ENCODE peak calls at places on chromosomes 2 and 18, in six cellular contexts. One of them, this sample, is unnamed.

GRCh38 chr2:215654177-215654850 is 218.4 kb upstream of the FN1 start:
- DNase-seq in aorta: no peak
- DNase-seq in stimulated activated CD8-positive, alpha-beta memory T cell treated with anti-CD3 and anti-CD28 coated beads, Interleukin-2, amount 100 ng/mL, for 48 hours: no peak
- DNase-seq in NCI-H69: no peak
- DNase-seq in anterior cingulate cortex: no peak
- DNase-seq in HFFc6: peak; percentile 63
- DNase-seq in this sample: no peak

GRCh38 chr2:12107849-12108420 is 361.5 kb downstream of the LPIN1 start:
- DNase-seq in aorta: no peak
- DNase-seq in stimulated activated CD8-positive, alpha-beta memory T cell treated with anti-CD3 and anti-CD28 coated beads, Interleukin-2, amount 100 ng/mL, for 48 hours: no peak
- DNase-seq in NCI-H69: no peak
- DNase-seq in anterior cingulate cortex: no peak
- DNase-seq in HFFc6: no peak
- DNase-seq in this sample: no peak

GRCh38 chr2:32064021-32064678 is 794 bp downstream of the SPAST start:
- DNase-seq in aorta: no peak
- DNase-seq in stimulated activated CD8-positive, alpha-beta memory T cell treated with anti-CD3 and anti-CD28 coated beads, Interleukin-2, amount 100 ng/mL, for 48 hours: no peak
- DNase-seq in NCI-H69: no peak
- DNase-seq in anterior cingulate cortex: no peak
- DNase-seq in HFFc6: no peak
- DNase-seq in this sample: peak; percentile 66

GRCh38 chr2:132909427-132909826 is 239.4 kb upstream of the LYPD1 start:
- DNase-seq in aorta: no peak
- DNase-seq in stimulated activated CD8-positive, alpha-beta memory T cell treated with anti-CD3 and anti-CD28 coated beads, Interleukin-2, amount 100 ng/mL, for 48 hours: no peak
- DNase-seq in NCI-H69: no peak
- DNase-seq in anterior cingulate cortex: no peak
- DNase-seq in HFFc6: no peak
- DNase-seq in this sample: no peak

GRCh38 chr2:237885931-237886701 is 26.7 kb downstream of the RAMP1 start:
- DNase-seq in aorta: peak; percentile 83
- DNase-seq in stimulated activated CD8-positive, alpha-beta memory T cell treated with anti-CD3 and anti-CD28 coated beads, Interleukin-2, amount 100 ng/mL, for 48 hours: no peak
- DNase-seq in NCI-H69: peak; percentile 29
- DNase-seq in anterior cingulate cortex: no peak
- DNase-seq in HFFc6: no peak
- DNase-seq in this sample: peak; percentile 79

GRCh38 chr18:13446581-13447470 is 228.3 kb downstream of the LDLRAD4 start:
- DNase-seq in aorta: no peak
- DNase-seq in stimulated activated CD8-positive, alpha-beta memory T cell treated with anti-CD3 and anti-CD28 coated beads, Interleukin-2, amount 100 ng/mL, for 48 hours: peak; percentile 40
- DNase-seq in NCI-H69: peak; percentile 93
- DNase-seq in anterior cingulate cortex: no peak
- DNase-seq in HFFc6: no peak
- DNase-seq in this sample: no peak

GRCh38 chr2:216370961-216371633 is 1.2 kb downstream of the MARCHF4 start:
- DNase-seq in aorta: no peak
- DNase-seq in stimulated activated CD8-positive, alpha-beta memory T cell treated with anti-CD3 and anti-CD28 coated beads, Interleukin-2, amount 100 ng/mL, for 48 hours: no peak
- DNase-seq in NCI-H69: peak; percentile 65
- DNase-seq in anterior cingulate cortex: no peak
- DNase-seq in HFFc6: no peak
- DNase-seq in this sample: no peak

GRCh38 chr2:124310671-124311070 is 285.6 kb downstream of the CNTNAP5 start:
- DNase-seq in aorta: no peak
- DNase-seq in stimulated activated CD8-positive, alpha-beta memory T cell treated with anti-CD3 and anti-CD28 coated beads, Interleukin-2, amount 100 ng/mL, for 48 hours: no peak
- DNase-seq in NCI-H69: no peak
- DNase-seq in anterior cingulate cortex: no peak
- DNase-seq in HFFc6: no peak
- DNase-seq in this sample: no peak

GRCh38 chr18:8121942-8122480 is 487.2 kb upstream of the RAB12 start:
- DNase-seq in aorta: no peak
- DNase-seq in stimulated activated CD8-positive, alpha-beta memory T cell treated with anti-CD3 and anti-CD28 coated beads, Interleukin-2, amount 100 ng/mL, for 48 hours: no peak
- DNase-seq in NCI-H69: no peak
- DNase-seq in anterior cingulate cortex: no peak
- DNase-seq in HFFc6: peak; percentile 62
- DNase-seq in this sample: no peak

GRCh38 chr2:23387221-23387550 is 2.2 kb downstream of the KLHL29 start:
- DNase-seq in aorta: no peak
- DNase-seq in stimulated activated CD8-positive, alpha-beta memory T cell treated with anti-CD3 and anti-CD28 coated beads, Interleukin-2, amount 100 ng/mL, for 48 hours: no peak
- DNase-seq in NCI-H69: no peak
- DNase-seq in anterior cingulate cortex: no peak
- DNase-seq in HFFc6: no peak
- DNase-seq in this sample: no peak

GRCh38 chr2:210480079-210480478 is 3.5 kb upstream of the LANCL1 start:
- DNase-seq in aorta: no peak
- DNase-seq in stimulated activated CD8-positive, alpha-beta memory T cell treated with anti-CD3 and anti-CD28 coated beads, Interleukin-2, amount 100 ng/mL, for 48 hours: no peak
- DNase-seq in NCI-H69: no peak
- DNase-seq in anterior cingulate cortex: no peak
- DNase-seq in HFFc6: no peak
- DNase-seq in this sample: no peak

GRCh38 chr2:26970928-26971627 is 641 bp downstream of the MAPRE3 start:
- DNase-seq in aorta: peak; percentile 77
- DNase-seq in stimulated activated CD8-positive, alpha-beta memory T cell treated with anti-CD3 and anti-CD28 coated beads, Interleukin-2, amount 100 ng/mL, for 48 hours: no peak
- DNase-seq in NCI-H69: peak; percentile 57
- DNase-seq in anterior cingulate cortex: no peak
- DNase-seq in HFFc6: no peak
- DNase-seq in this sample: no peak

GRCh38 chr2:196206804-196207203 is 35.4 kb upstream of the STK17B start:
- DNase-seq in aorta: no peak
- DNase-seq in stimulated activated CD8-positive, alpha-beta memory T cell treated with anti-CD3 and anti-CD28 coated beads, Interleukin-2, amount 100 ng/mL, for 48 hours: no peak
- DNase-seq in NCI-H69: peak; percentile 89
- DNase-seq in anterior cingulate cortex: no peak
- DNase-seq in HFFc6: no peak
- DNase-seq in this sample: no peak

GRCh38 chr2:20148841-20149702 is 75.9 kb downstream of the SDC1 start:
- DNase-seq in aorta: no peak
- DNase-seq in stimulated activated CD8-positive, alpha-beta memory T cell treated with anti-CD3 and anti-CD28 coated beads, Interleukin-2, amount 100 ng/mL, for 48 hours: no peak
- DNase-seq in NCI-H69: no peak
- DNase-seq in anterior cingulate cortex: no peak
- DNase-seq in HFFc6: peak; percentile 96
- DNase-seq in this sample: peak; percentile 55

GRCh38 chr2:32691678-32692077 is 63.8 kb downstream of the TTC27 start:
- DNase-seq in aorta: no peak
- DNase-seq in stimulated activated CD8-positive, alpha-beta memory T cell treated with anti-CD3 and anti-CD28 coated beads, Interleukin-2, amount 100 ng/mL, for 48 hours: no peak
- DNase-seq in NCI-H69: no peak
- DNase-seq in anterior cingulate cortex: no peak
- DNase-seq in HFFc6: no peak
- DNase-seq in this sample: no peak

GRCh38 chr2:221254281-221254680 is 317.8 kb downstream of the EPHA4 start:
- DNase-seq in aorta: no peak
- DNase-seq in stimulated activated CD8-positive, alpha-beta memory T cell treated with anti-CD3 and anti-CD28 coated beads, Interleukin-2, amount 100 ng/mL, for 48 hours: no peak
- DNase-seq in NCI-H69: peak; percentile 52
- DNase-seq in anterior cingulate cortex: no peak
- DNase-seq in HFFc6: no peak
- DNase-seq in this sample: no peak

GRCh38 chr2:239226677-239227076 is 174.1 kb downstream of the HDAC4 start:
- DNase-seq in aorta: no peak
- DNase-seq in stimulated activated CD8-positive, alpha-beta memory T cell treated with anti-CD3 and anti-CD28 coated beads, Interleukin-2, amount 100 ng/mL, for 48 hours: no peak
- DNase-seq in NCI-H69: no peak
- DNase-seq in anterior cingulate cortex: no peak
- DNase-seq in HFFc6: no peak
- DNase-seq in this sample: no peak

GRCh38 chr2:145022671-145023330 is 502.9 kb upstream of the ZEB2 start:
- DNase-seq in aorta: no peak
- DNase-seq in stimulated activated CD8-positive, alpha-beta memory T cell treated with anti-CD3 and anti-CD28 coated beads, Interleukin-2, amount 100 ng/mL, for 48 hours: no peak
- DNase-seq in NCI-H69: no peak
- DNase-seq in anterior cingulate cortex: no peak
- DNase-seq in HFFc6: peak; percentile 92
- DNase-seq in this sample: no peak

GRCh38 chr2:239300871-239301742 is 99.7 kb downstream of the HDAC4 start:
- DNase-seq in aorta: peak; percentile 72
- DNase-seq in stimulated activated CD8-positive, alpha-beta memory T cell treated with anti-CD3 and anti-CD28 coated beads, Interleukin-2, amount 100 ng/mL, for 48 hours: no peak
- DNase-seq in NCI-H69: no peak
- DNase-seq in anterior cingulate cortex: no peak
- DNase-seq in HFFc6: no peak
- DNase-seq in this sample: peak; percentile 59

GRCh38 chr2:12716250-12717190 is at the start of gene TRIB2:
- DNase-seq in aorta: peak; percentile 94
- DNase-seq in stimulated activated CD8-positive, alpha-beta memory T cell treated with anti-CD3 and anti-CD28 coated beads, Interleukin-2, amount 100 ng/mL, for 48 hours: peak; percentile 83
- DNase-seq in NCI-H69: peak; percentile 71
- DNase-seq in anterior cingulate cortex: peak; percentile 89
- DNase-seq in HFFc6: peak; percentile 81
- DNase-seq in this sample: peak; percentile 91

GRCh38 chr2:68420254-68420910 is 46.7 kb downstream of the FBXO48 start:
- DNase-seq in aorta: no peak
- DNase-seq in stimulated activated CD8-positive, alpha-beta memory T cell treated with anti-CD3 and anti-CD28 coated beads, Interleukin-2, amount 100 ng/mL, for 48 hours: no peak
- DNase-seq in NCI-H69: no peak
- DNase-seq in anterior cingulate cortex: no peak
- DNase-seq in HFFc6: no peak
- DNase-seq in this sample: no peak

GRCh38 chr2:149703281-149703680 is 115.7 kb upstream of the MMADHC start:
- DNase-seq in aorta: no peak
- DNase-seq in stimulated activated CD8-positive, alpha-beta memory T cell treated with anti-CD3 and anti-CD28 coated beads, Interleukin-2, amount 100 ng/mL, for 48 hours: no peak
- DNase-seq in NCI-H69: no peak
- DNase-seq in anterior cingulate cortex: no peak
- DNase-seq in HFFc6: no peak
- DNase-seq in this sample: no peak